ENCODE peak calls at places on chromosomes 13 and 19, in nine cellular contexts. S is T-helper 1 cell; Y is foreskin fibroblast; U is cardiac muscle cell; X is Peyer's patch; C is B cell; M is left lung; A is astrocyte of the spinal cord; P is activated naive CD8-positive, alpha-beta T cell treated with anti-CD3 and anti-CD28 coated beads, Interleukin-2, amount 50 U/mL, for 16 hours. Q is an unnamed sample.

GRCh38 chr13:98490195-98490771 is 86.6 kb downstream of the STK24 start:
- DNase-seq in M (no peak), S (no peak), P (no peak), Y (no peak), U (no peak), X (no peak), C (no peak), A (no peak), Q (no peak)

GRCh38 chr13:68304287-68304893 is 1074.3 kb upstream of the PCDH9 start:
- DNase-seq in S (no peak), U (peak; percentile 3), M (no peak), P (no peak), X (no peak), C (no peak), A (peak; percentile 50), Y (no peak), Q (no peak)

GRCh38 chr19:2433854-2434253 is 6.5 kb upstream of the TIMM13 start:
- DNase-seq in M (no peak), P (no peak), S (no peak), A (no peak), C (no peak), X (no peak), U (no peak), Y (no peak), Q (no peak)

GRCh38 chr19:40603071-40603718 is 2.0 kb downstream of the LTBP4 start:
- DNase-seq in S (no peak), C (no peak), P (no peak), X (no peak), A (no peak), U (peak; percentile 73), M (no peak), Y (no peak), Q (no peak)

GRCh38 chr19:30669329-30670010 is 297.3 kb downstream of the ZNF536 start:
- DNase-seq in M (no peak), A (peak; percentile 32), S (peak; percentile 19), Y (peak; percentile 24), X (peak; percentile 28), P (no peak), U (peak; percentile 43), C (no peak), Q (no peak)

GRCh38 chr19:16588089-16588823 is 16.0 kb upstream of the SLC35E1 start:
- DNase-seq in X (peak; percentile 91), A (peak; percentile 16), S (peak; percentile 60), Y (no peak), M (no peak), U (peak; percentile 49), C (peak; percentile 86), P (no peak), Q (no peak)

GRCh38 chr13:81539643-81540150 is 1198.8 kb upstream of the SPRY2 start:
- DNase-seq in P (no peak), Y (no peak), X (no peak), S (no peak), M (no peak), U (no peak), A (no peak), C (no peak), Q (no peak)

GRCh38 chr13:39941236-39941635 is 285.8 kb downstream of the COG6 start:
- DNase-seq in C (no peak), A (no peak), M (no peak), S (no peak), X (no peak), Y (no peak), U (no peak), P (no peak), Q (no peak)